ENCODE peak calls at places on chromosomes 2 and 18, in five cellular contexts. Y, W, T, R and Z are unnamed samples.

GRCh38 chr2:10028988-10029874 is 14.1 kb upstream of the KLF11 start:
- DNase-seq in Y (no peak), W (no peak), T (peak; percentile 7), R (no peak), Z (peak; percentile 71)

GRCh38 chr2:236768393-236769140 is 198.9 kb downstream of the ACKR3 start:
- DNase-seq in Y (no peak), W (no peak), T (no peak), R (no peak), Z (no peak)

GRCh38 chr2:102055346-102055975 is 63.7 kb downstream of the IL1R2 start:
- DNase-seq in Y (no peak), W (no peak), T (no peak), R (no peak), Z (no peak)

GRCh38 chr2:209525834-209526281 is 102.0 kb downstream of the MAP2 start:
- DNase-seq in Y (no peak), W (no peak), T (no peak), R (no peak), Z (no peak)

GRCh38 chr2:13522917-13523821 is 806.4 kb downstream of the TRIB2 start:
- DNase-seq in Y (no peak), W (no peak), T (no peak), R (peak; percentile 31), Z (no peak)

GRCh38 chr2:183866666-183867065 is 731.7 kb upstream of the ZNF804A start:
- DNase-seq in Y (no peak), W (no peak), T (no peak), R (no peak), Z (no peak)

GRCh38 chr2:136000502-136000901 is 15.1 kb upstream of the DARS1 start:
- DNase-seq in Y (no peak), W (no peak), T (peak; percentile 16), R (no peak), Z (no peak)

GRCh38 chr2:45329045-45329677 is 281.9 kb downstream of the SRBD1 start:
- DNase-seq in Y (no peak), W (no peak), T (no peak), R (no peak), Z (no peak)

GRCh38 chr2:167103028-167103756 is 214.9 kb downstream of the XIRP2 start:
- DNase-seq in Y (no peak), W (no peak), T (no peak), R (no peak), Z (no peak)

GRCh38 chr18:2513616-2514015 is 57.7 kb downstream of the METTL4 start:
- DNase-seq in Y (no peak), W (no peak), T (no peak), R (no peak), Z (no peak)

GRCh38 chr2:8590940-8591339 is 90.9 kb upstream of the ID2 start:
- DNase-seq in Y (no peak), W (no peak), T (no peak), R (no peak), Z (no peak)

GRCh38 chr2:60819155-60819862 is 62.1 kb upstream of the REL start:
- DNase-seq in Y (no peak), W (peak; percentile 72), T (no peak), R (no peak), Z (no peak)

GRCh38 chr2:208000701-208001395 is 24.5 kb downstream of the PLEKHM3 start:
- DNase-seq in Y (no peak), W (no peak), T (no peak), R (no peak), Z (no peak)

GRCh38 chr2:177254433-177255226 is 9.9 kb downstream of the NFE2L2 start:
- DNase-seq in Y (no peak), W (no peak), T (no peak), R (no peak), Z (no peak)

GRCh38 chr2:185638771-185639170 is 99.8 kb upstream of the FSIP2 start:
- DNase-seq in Y (no peak), W (no peak), T (no peak), R (no peak), Z (no peak)

GRCh38 chr18:36374262-36374661 is 76.7 kb downstream of the FHOD3 start:
- DNase-seq in Y (no peak), W (no peak), T (no peak), R (no peak), Z (no peak)

GRCh38 chr2:240565267-240566202 is 2.7 kb upstream of the RNPEPL1 start:
- DNase-seq in Y (no peak), W (peak; percentile 79), T (peak; percentile 93), R (peak; percentile 52), Z (peak; percentile 78)

GRCh38 chr18:51234117-51235010 is 36.9 kb upstream of the MEX3C start:
- DNase-seq in Y (no peak), W (no peak), T (no peak), R (no peak), Z (no peak)

GRCh38 chr2:60745761-60746160 is 10.3 kb upstream of the PAPOLG start:
- DNase-seq in Y (no peak), W (no peak), T (peak; percentile 3), R (no peak), Z (no peak)

GRCh38 chr2:8837795-8838140 is 355 bp upstream of the KIDINS220 start:
- DNase-seq in Y (no peak), W (no peak), T (no peak), R (peak; percentile 29), Z (no peak)

GRCh38 chr2:148282201-148282600 is 261.3 kb downstream of the MBD5 start:
- DNase-seq in Y (no peak), W (no peak), T (no peak), R (no peak), Z (no peak)

GRCh38 chr2:218014706-218015685 is 12.2 kb upstream of the TNS1 start:
- DNase-seq in Y (no peak), W (no peak), T (no peak), R (no peak), Z (no peak)

GRCh38 chr2:61151434-61151833 is 10.6 kb upstream of the C2orf74 start:
- DNase-seq in Y (no peak), W (no peak), T (no peak), R (no peak), Z (no peak)

GRCh38 chr2:197088694-197089093 is 162.2 kb upstream of the PGAP1 start:
- DNase-seq in Y (no peak), W (no peak), T (no peak), R (no peak), Z (no peak)

GRCh38 chr2:118221952-118222594 is 133.8 kb downstream of the INSIG2 start:
- DNase-seq in Y (peak; percentile 49), W (no peak), T (no peak), R (no peak), Z (no peak)

GRCh38 chr2:95316466-95317122 is 19.4 kb downstream of the KCNIP3 start:
- DNase-seq in Y (no peak), W (no peak), T (no peak), R (no peak), Z (no peak)

GRCh38 chr2:231611273-231612198 is 18.9 kb downstream of the TEX44 start:
- DNase-seq in Y (no peak), W (no peak), T (peak; percentile 56), R (no peak), Z (peak; percentile 70)

GRCh38 chr2:41869542-41870256 is 178.1 kb upstream of the PKDCC start:
- DNase-seq in Y (peak; percentile 46), W (peak; percentile 60), T (no peak), R (peak; percentile 86), Z (peak; percentile 59)

GRCh38 chr2:102520009-102520408 is 47.0 kb downstream of the SLC9A4 start:
- DNase-seq in Y (peak; percentile 3), W (no peak), T (no peak), R (no peak), Z (no peak)

GRCh38 chr2:774436-774835 is 97.2 kb upstream of the TMEM18 start:
- DNase-seq in Y (no peak), W (no peak), T (no peak), R (no peak), Z (no peak)

GRCh38 chr2:58923869-58924268 is 682.7 kb upstream of the FANCL start:
- DNase-seq in Y (no peak), W (no peak), T (no peak), R (no peak), Z (no peak)

GRCh38 chr2:198337368-198337767 is 533.0 kb downstream of the PLCL1 start:
- DNase-seq in Y (no peak), W (no peak), T (no peak), R (no peak), Z (no peak)